ENCODE peak calls at places on chromosomes 13 and 19, in ten cellular contexts. K, G, C, B, A, X, F, W, N and S are unnamed samples.
A peak's percentile ranks its signal among the peaks of the same experiment; 100 is the strongest.

GRCh38 chr19:10503002-10503789 is at the start of gene KEAP1:
- DNase-seq in K (peak; percentile 66), G (no peak), C (peak; percentile 53), B (no peak), A (peak; percentile 28), X (peak; percentile 20), F (no peak), W (peak; percentile 65), N (no peak), S (peak; percentile 31)

GRCh38 chr13:32940601-32941000 is 75.6 kb upstream of the KL start:
- DNase-seq in K (peak; percentile 39), G (no peak), C (no peak), B (no peak), A (no peak), X (no peak), F (no peak), W (no peak), N (no peak), S (no peak)

GRCh38 chr19:39401549-39402416 is 4.9 kb upstream of the ZFP36 start:
- DNase-seq in K (peak; percentile 89), G (peak; percentile 65), C (peak; percentile 95), B (peak; percentile 69), A (no peak), X (no peak), F (peak; percentile 75), W (peak; percentile 59), N (peak; percentile 56), S (no peak)

GRCh38 chr13:66803759-66804456 is 426.2 kb downstream of the PCDH9 start:
- DNase-seq in K (no peak), G (peak; percentile 14), C (no peak), B (no peak), A (no peak), X (no peak), F (no peak), W (peak; percentile 75), N (no peak), S (peak; percentile 44)

GRCh38 chr13:113076681-113077401 is 28.8 kb upstream of the F7 start:
- DNase-seq in K (no peak), G (no peak), C (no peak), B (no peak), A (no peak), X (no peak), F (no peak), W (no peak), N (no peak), S (no peak)

GRCh38 chr13:26007774-26008173 is 44.0 kb downstream of the SHISA2 start:
- DNase-seq in K (no peak), G (no peak), C (no peak), B (no peak), A (no peak), X (no peak), F (no peak), W (no peak), N (no peak), S (no peak)

GRCh38 chr13:101728615-101729014 is 276.1 kb downstream of the ITGBL1 start:
- DNase-seq in K (no peak), G (no peak), C (no peak), B (no peak), A (no peak), X (no peak), F (no peak), W (no peak), N (no peak), S (no peak)

GRCh38 chr13:29081697-29082440 is 261.7 kb downstream of the MTUS2 start:
- DNase-seq in K (peak; percentile 24), G (no peak), C (no peak), B (no peak), A (no peak), X (no peak), F (no peak), W (no peak), N (no peak), S (no peak)

GRCh38 chr13:28321751-28322150 is 173.2 kb downstream of the FLT1 start:
- DNase-seq in K (no peak), G (no peak), C (no peak), B (no peak), A (no peak), X (no peak), F (no peak), W (no peak), N (no peak), S (no peak)